ENCODE peak calls at places on chromosomes 3 and 15, in five cellular contexts. One of them, this sample, is unnamed.
A peak's percentile ranks its signal among the peaks of the same experiment; 100 is the strongest.

GRCh38 chr3:64935995-64936394 is 248.2 kb upstream of the ADAMTS9 start:
- DNase-seq in HEK293T: no peak
- DNase-seq in H1: no peak
- DNase-seq in GM12878: no peak
- DNase-seq in HepG2: no peak
- DNase-seq in this sample: no peak

GRCh38 chr15:77642019-77642418 is 9.3 kb upstream of the LINGO1 start:
- DNase-seq in HEK293T: no peak
- DNase-seq in H1: no peak
- DNase-seq in GM12878: no peak
- DNase-seq in HepG2: no peak
- DNase-seq in this sample: no peak

GRCh38 chr15:95296626-95297025 is 1033.9 kb upstream of the NR2F2 start:
- DNase-seq in HEK293T: no peak
- DNase-seq in H1: no peak
- DNase-seq in GM12878: no peak
- DNase-seq in HepG2: no peak
- DNase-seq in this sample: no peak

GRCh38 chr3:17562845-17563244 is 179.6 kb downstream of the TBC1D5 start:
- DNase-seq in HEK293T: no peak
- DNase-seq in H1: no peak
- DNase-seq in GM12878: no peak
- DNase-seq in HepG2: no peak
- DNase-seq in this sample: no peak

GRCh38 chr3:9889405-9889804 is 1.0 kb upstream of the JAGN1 start:
- DNase-seq in HEK293T: no peak
- DNase-seq in H1: no peak
- DNase-seq in GM12878: no peak
- DNase-seq in HepG2: no peak
- DNase-seq in this sample: no peak

GRCh38 chr3:10527295-10528016 is 22.1 kb upstream of the ATP2B2 start:
- DNase-seq in HEK293T: no peak
- DNase-seq in H1: no peak
- DNase-seq in GM12878: no peak
- DNase-seq in HepG2: no peak
- DNase-seq in this sample: no peak

GRCh38 chr3:89699229-89699628 is 591.8 kb downstream of the EPHA3 start:
- DNase-seq in HEK293T: no peak
- DNase-seq in H1: no peak
- DNase-seq in GM12878: no peak
- DNase-seq in HepG2: no peak
- DNase-seq in this sample: no peak

GRCh38 chr3:67704322-67704721 is 49.9 kb upstream of the SUCLG2 start:
- DNase-seq in HEK293T: no peak
- DNase-seq in H1: no peak
- DNase-seq in GM12878: no peak
- DNase-seq in HepG2: no peak
- DNase-seq in this sample: no peak

GRCh38 chr15:74422723-74423442 is 10.9 kb downstream of the SEMA7A start:
- DNase-seq in HEK293T: no peak
- DNase-seq in H1: peak; percentile 70
- DNase-seq in GM12878: no peak
- DNase-seq in HepG2: peak; percentile 82
- DNase-seq in this sample: peak; percentile 43

GRCh38 chr3:17894434-17895060 is 152.1 kb upstream of the TBC1D5 start:
- DNase-seq in HEK293T: peak; percentile 18
- DNase-seq in H1: peak; percentile 47
- DNase-seq in GM12878: no peak
- DNase-seq in HepG2: peak; percentile 5
- DNase-seq in this sample: peak; percentile 62

GRCh38 chr15:87752250-87752951 is 504.1 kb downstream of the NTRK3 start:
- DNase-seq in HEK293T: no peak
- DNase-seq in H1: no peak
- DNase-seq in GM12878: no peak
- DNase-seq in HepG2: no peak
- DNase-seq in this sample: no peak

GRCh38 chr3:100606894-100607512 is 2.4 kb upstream of the ADGRG7 start:
- DNase-seq in HEK293T: no peak
- DNase-seq in H1: no peak
- DNase-seq in GM12878: peak; percentile 40
- DNase-seq in HepG2: no peak
- DNase-seq in this sample: no peak

GRCh38 chr3:193396451-193397244 is 18.1 kb upstream of the ATP13A5 start:
- DNase-seq in HEK293T: no peak
- DNase-seq in H1: no peak
- DNase-seq in GM12878: no peak
- DNase-seq in HepG2: no peak
- DNase-seq in this sample: no peak

GRCh38 chr3:140441006-140441405 is 236.9 kb upstream of the TRIM42 start:
- DNase-seq in HEK293T: no peak
- DNase-seq in H1: no peak
- DNase-seq in GM12878: no peak
- DNase-seq in HepG2: no peak
- DNase-seq in this sample: no peak

GRCh38 chr3:123741058-123741511 is 143.0 kb downstream of the MYLK start:
- DNase-seq in HEK293T: no peak
- DNase-seq in H1: no peak
- DNase-seq in GM12878: no peak
- DNase-seq in HepG2: no peak
- DNase-seq in this sample: no peak

GRCh38 chr3:155018621-155019330 is 61.3 kb upstream of the MME start:
- DNase-seq in HEK293T: no peak
- DNase-seq in H1: no peak
- DNase-seq in GM12878: no peak
- DNase-seq in HepG2: no peak
- DNase-seq in this sample: no peak

GRCh38 chr3:137105277-137105977 is 147.6 kb downstream of the IL20RB start:
- DNase-seq in HEK293T: peak; percentile 51
- DNase-seq in H1: no peak
- DNase-seq in GM12878: peak; percentile 19
- DNase-seq in HepG2: peak; percentile 41
- DNase-seq in this sample: peak; percentile 80

GRCh38 chr3:50137567-50137966 is 17.6 kb upstream of the SEMA3F start:
- DNase-seq in HEK293T: no peak
- DNase-seq in H1: no peak
- DNase-seq in GM12878: no peak
- DNase-seq in HepG2: no peak
- DNase-seq in this sample: no peak

GRCh38 chr3:44914936-44915335 is 40.5 kb downstream of the TGM4 start:
- DNase-seq in HEK293T: peak; percentile 48
- DNase-seq in H1: no peak
- DNase-seq in GM12878: no peak
- DNase-seq in HepG2: no peak
- DNase-seq in this sample: no peak
- TF ChIP-seq SUZ12 in HEK293T: no peak
- TF ChIP-seq SUZ12 in H1: no peak
- TF ChIP-seq SUZ12 in GM12878: no peak
- TF ChIP-seq SUZ12 in HepG2: no peak
- TF ChIP-seq SUZ12 in this sample: no peak

DNA sequence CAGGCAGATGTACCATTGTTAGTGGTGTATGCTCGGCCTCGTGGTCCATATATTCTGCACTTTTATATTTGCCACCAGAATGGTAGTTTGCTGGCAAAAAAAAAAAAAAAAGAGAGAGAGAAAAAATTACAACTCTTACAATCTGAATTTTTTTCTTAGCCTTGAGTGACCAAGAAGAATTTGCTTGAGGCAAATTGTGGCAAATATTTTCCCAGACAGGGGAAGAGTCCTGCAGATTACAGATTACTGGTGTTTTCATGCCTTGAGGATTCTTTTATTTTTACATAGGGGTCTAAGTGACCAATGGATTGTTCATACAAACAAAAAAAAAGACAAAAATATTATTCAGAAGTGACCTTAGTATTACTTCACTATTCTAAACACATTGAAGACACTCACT is 283.3 kb downstream of the BBX start:
- DNase-seq in HEK293T: no peak
- DNase-seq in H1: no peak
- DNase-seq in GM12878: no peak
- DNase-seq in HepG2: no peak
- DNase-seq in this sample: no peak
- TF ChIP-seq SUZ12 in HEK293T: no peak
- TF ChIP-seq SUZ12 in H1: no peak
- TF ChIP-seq SUZ12 in GM12878: no peak
- TF ChIP-seq SUZ12 in HepG2: no peak
- TF ChIP-seq SUZ12 in this sample: no peak

GRCh38 chr3:60146121-60146520 is 1096.3 kb upstream of the CFAP20DC start:
- DNase-seq in HEK293T: no peak
- DNase-seq in H1: no peak
- DNase-seq in GM12878: no peak
- DNase-seq in HepG2: no peak
- DNase-seq in this sample: no peak

GRCh38 chr3:60149501-60149900 is 1099.7 kb upstream of the CFAP20DC start:
- DNase-seq in HEK293T: no peak
- DNase-seq in H1: no peak
- DNase-seq in GM12878: no peak
- DNase-seq in HepG2: no peak
- DNase-seq in this sample: no peak

GRCh38 chr3:60142009-60142408 is 1092.2 kb upstream of the CFAP20DC start:
- DNase-seq in HEK293T: no peak
- DNase-seq in H1: no peak
- DNase-seq in GM12878: no peak
- DNase-seq in HepG2: no peak
- DNase-seq in this sample: no peak

GRCh38 chr3:60144071-60144470 is 1094.2 kb upstream of the CFAP20DC start:
- DNase-seq in HEK293T: no peak
- DNase-seq in H1: no peak
- DNase-seq in GM12878: no peak
- DNase-seq in HepG2: no peak
- DNase-seq in this sample: no peak

DNA sequence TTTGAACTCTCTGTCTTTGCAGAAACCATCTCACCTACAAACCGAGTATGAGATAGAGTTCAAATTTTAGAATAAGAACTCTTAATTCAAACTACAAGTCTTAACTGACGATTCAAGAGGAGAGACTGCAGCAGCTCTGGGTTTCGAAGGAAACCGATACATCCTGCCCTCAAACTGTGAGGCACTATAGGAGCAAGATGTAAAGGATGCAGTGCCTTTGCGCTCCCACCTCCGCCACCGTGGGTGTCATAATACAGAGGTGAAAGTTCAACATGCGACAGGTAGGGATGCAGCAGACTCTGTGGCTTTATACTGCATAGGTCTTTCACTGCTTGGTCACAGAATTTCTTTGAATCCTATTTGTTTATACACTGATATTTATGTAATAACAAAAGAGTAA is 1097.4 kb upstream of the CFAP20DC start:
- DNase-seq in HEK293T: no peak
- DNase-seq in H1: no peak
- DNase-seq in GM12878: no peak
- DNase-seq in HepG2: no peak
- DNase-seq in this sample: no peak
- TF ChIP-seq SUZ12 in HEK293T: no peak
- TF ChIP-seq SUZ12 in H1: no peak
- TF ChIP-seq SUZ12 in GM12878: no peak
- TF ChIP-seq SUZ12 in HepG2: no peak
- TF ChIP-seq SUZ12 in this sample: no peak

GRCh38 chr3:129382366-129382765 is 46.1 kb downstream of the EFCAB12 start:
- DNase-seq in HEK293T: no peak
- DNase-seq in H1: no peak
- DNase-seq in GM12878: no peak
- DNase-seq in HepG2: no peak
- DNase-seq in this sample: no peak

GRCh38 chr3:129386984-129387383 is 41.5 kb downstream of the EFCAB12 start:
- DNase-seq in HEK293T: no peak
- DNase-seq in H1: no peak
- DNase-seq in GM12878: no peak
- DNase-seq in HepG2: no peak
- DNase-seq in this sample: no peak

GRCh38 chr3:129379582-129380358 is 48.7 kb downstream of the EFCAB12 start:
- DNase-seq in HEK293T: no peak
- DNase-seq in H1: no peak
- DNase-seq in GM12878: no peak
- DNase-seq in HepG2: no peak
- DNase-seq in this sample: no peak

GRCh38 chr3:129384594-129385323 is 43.7 kb downstream of the EFCAB12 start:
- DNase-seq in HEK293T: no peak
- DNase-seq in H1: no peak
- DNase-seq in GM12878: no peak
- DNase-seq in HepG2: no peak
- DNase-seq in this sample: no peak

GRCh38 chr3:129383292-129383860 is 45.1 kb downstream of the EFCAB12 start:
- DNase-seq in HEK293T: peak; percentile 81
- DNase-seq in H1: peak; percentile 39
- DNase-seq in GM12878: no peak
- DNase-seq in HepG2: peak; percentile 74
- DNase-seq in this sample: peak; percentile 62
- TF ChIP-seq SUZ12 in HEK293T: no peak
- TF ChIP-seq SUZ12 in H1: no peak
- TF ChIP-seq SUZ12 in GM12878: no peak
- TF ChIP-seq SUZ12 in HepG2: no peak
- TF ChIP-seq SUZ12 in this sample: no peak

DNA sequence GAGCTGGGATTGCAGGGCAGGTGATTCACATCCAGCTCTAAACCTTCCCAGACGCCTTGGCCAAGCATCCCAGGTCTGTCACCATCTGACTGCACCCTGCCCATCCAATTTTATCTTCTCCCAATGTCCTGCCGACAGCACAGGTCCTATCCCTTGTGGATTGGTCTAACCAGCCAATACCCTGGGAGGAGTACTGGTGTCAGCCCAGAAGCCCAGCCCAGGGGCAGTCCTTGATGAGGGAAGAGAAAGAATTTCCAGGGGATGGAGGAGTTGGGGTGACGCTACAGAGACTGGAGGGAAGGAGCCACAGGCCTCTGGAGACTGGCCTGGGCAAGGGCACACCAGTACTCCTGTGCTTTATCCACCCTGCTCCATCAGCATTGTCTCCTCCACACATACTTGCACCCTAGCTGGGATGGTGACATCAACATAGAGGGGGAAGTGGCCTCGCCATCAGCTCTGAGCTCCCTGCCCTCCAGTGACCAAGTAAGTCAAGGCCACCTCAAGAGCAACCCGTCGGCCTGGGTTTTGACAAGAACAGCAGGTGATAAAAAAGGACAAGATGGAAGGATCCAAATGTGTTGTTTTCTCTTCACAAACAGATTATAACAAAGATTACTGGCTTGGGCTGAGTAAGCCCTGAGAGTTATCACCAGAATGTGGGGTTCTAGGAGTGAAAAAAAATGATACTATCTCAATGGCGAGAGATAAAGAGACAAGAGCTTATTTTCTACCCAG is 114.6 kb downstream of the AQP9 start:
- DNase-seq in HEK293T: no peak
- DNase-seq in H1: no peak
- DNase-seq in GM12878: no peak
- DNase-seq in HepG2: no peak
- DNase-seq in this sample: no peak
- TF ChIP-seq SUZ12 in HEK293T: no peak
- TF ChIP-seq SUZ12 in H1: no peak
- TF ChIP-seq SUZ12 in GM12878: no peak
- TF ChIP-seq SUZ12 in HepG2: no peak
- TF ChIP-seq SUZ12 in this sample: no peak

DNA sequence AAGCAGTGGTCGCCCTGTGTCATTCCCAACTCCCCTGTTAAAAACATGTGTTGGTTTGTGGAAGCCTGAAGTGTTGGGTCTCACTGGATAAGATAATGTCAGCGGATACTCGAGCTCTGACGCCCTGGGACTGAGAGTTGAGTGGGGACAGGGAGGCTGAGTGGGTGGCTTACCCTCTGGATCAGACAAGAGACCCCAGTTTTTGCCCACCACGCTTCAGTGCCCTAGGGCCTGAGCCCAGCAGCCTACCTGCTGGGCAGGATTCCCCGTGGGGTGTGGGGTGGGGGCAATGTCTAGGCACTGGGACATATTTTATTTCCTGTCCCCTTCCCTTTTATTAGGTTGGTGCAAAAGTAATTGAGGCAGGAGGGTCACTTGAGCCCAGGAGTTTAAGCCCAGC is 75.0 kb downstream of the SMAD6 start:
- DNase-seq in HEK293T: no peak
- DNase-seq in H1: no peak
- DNase-seq in GM12878: no peak
- DNase-seq in HepG2: no peak
- DNase-seq in this sample: no peak
- TF ChIP-seq SUZ12 in HEK293T: no peak
- TF ChIP-seq SUZ12 in H1: no peak
- TF ChIP-seq SUZ12 in GM12878: no peak
- TF ChIP-seq SUZ12 in HepG2: no peak
- TF ChIP-seq SUZ12 in this sample: no peak